ENCODE peak calls at places on chromosomes 4 and X, in five cellular contexts. One of them, this sample, is unnamed.

GRCh38 chrX:39427492-39428289 is 626.4 kb downstream of the MID1IP1 start:
- DNase-seq in GM12891: no peak
- DNase-seq in testis: no peak
- DNase-seq in A549: peak; percentile 7
- DNase-seq in HCT116: no peak
- DNase-seq in this sample: no peak

GRCh38 chr4:19905006-19905405 is 346.7 kb upstream of the SLIT2 start:
- DNase-seq in GM12891: no peak
- DNase-seq in testis: no peak
- DNase-seq in A549: no peak
- DNase-seq in HCT116: no peak
- DNase-seq in this sample: no peak

GRCh38 chrX:116873678-116874077 is 410.9 kb upstream of the CT83 start:
- DNase-seq in GM12891: no peak
- DNase-seq in testis: no peak
- DNase-seq in A549: peak; percentile 10
- DNase-seq in HCT116: no peak
- DNase-seq in this sample: no peak

GRCh38 chrX:47854474-47854873 is 17.8 kb downstream of the ZNF81 start:
- DNase-seq in GM12891: no peak
- DNase-seq in testis: peak; percentile 67
- DNase-seq in A549: no peak
- DNase-seq in HCT116: no peak
- DNase-seq in this sample: peak; percentile 21

GRCh38 chr4:153188966-153189801 is 15.1 kb upstream of the TRIM2 start:
- DNase-seq in GM12891: no peak
- DNase-seq in testis: no peak
- DNase-seq in A549: no peak
- DNase-seq in HCT116: no peak
- DNase-seq in this sample: no peak

GRCh38 chrX:1614927-1615326 is at the start of gene ASMT:
- DNase-seq in GM12891: no peak
- DNase-seq in testis: no peak
- DNase-seq in A549: no peak
- DNase-seq in HCT116: no peak
- DNase-seq in this sample: no peak

GRCh38 chrX:150643271-150643670 is 49.9 kb upstream of the MTMR1 start:
- DNase-seq in GM12891: no peak
- DNase-seq in testis: no peak
- DNase-seq in A549: no peak
- DNase-seq in HCT116: no peak
- DNase-seq in this sample: no peak

GRCh38 chr4:20916106-20916505 is 215.8 kb downstream of the PACRGL start:
- DNase-seq in GM12891: no peak
- DNase-seq in testis: no peak
- DNase-seq in A549: no peak
- DNase-seq in HCT116: no peak
- DNase-seq in this sample: no peak

GRCh38 chrX:3244955-3245354 is 101.5 kb downstream of the MXRA5 start:
- DNase-seq in GM12891: no peak
- DNase-seq in testis: no peak
- DNase-seq in A549: peak; percentile 5
- DNase-seq in HCT116: no peak
- DNase-seq in this sample: no peak

GRCh38 chrX:53290441-53291041 is 9.2 kb upstream of the IQSEC2 start:
- DNase-seq in GM12891: no peak
- DNase-seq in testis: no peak
- DNase-seq in A549: no peak
- DNase-seq in HCT116: no peak
- DNase-seq in this sample: no peak

GRCh38 chr4:29467044-29467717 is 1253.0 kb upstream of the PCDH7 start:
- DNase-seq in GM12891: no peak
- DNase-seq in testis: no peak
- DNase-seq in A549: no peak
- DNase-seq in HCT116: no peak
- DNase-seq in this sample: peak; percentile 6

GRCh38 chr4:110878992-110879391 is 256.1 kb upstream of the PITX2 start:
- DNase-seq in GM12891: no peak
- DNase-seq in testis: no peak
- DNase-seq in A549: no peak
- DNase-seq in HCT116: no peak
- DNase-seq in this sample: no peak

GRCh38 chrX:133177202-133177601 is 41.0 kb downstream of the TFDP3 start:
- DNase-seq in GM12891: no peak
- DNase-seq in testis: no peak
- DNase-seq in A549: no peak
- DNase-seq in HCT116: no peak
- DNase-seq in this sample: no peak
- TF ChIP-seq POLR2A in GM12891: no peak
- TF ChIP-seq POLR2A in testis: no peak
- TF ChIP-seq POLR2A in A549: no peak
- TF ChIP-seq POLR2A in HCT116: no peak
- TF ChIP-seq POLR2A in this sample: no peak

GRCh38 chr4:165328708-165329107 is 1.2 kb downstream of the MSMO1 start:
- DNase-seq in GM12891: no peak
- DNase-seq in testis: no peak
- DNase-seq in A549: no peak
- DNase-seq in HCT116: no peak
- DNase-seq in this sample: no peak

GRCh38 chr4:165325732-165326512 is 1.5 kb upstream of the MSMO1 start:
- DNase-seq in GM12891: no peak
- DNase-seq in testis: no peak
- DNase-seq in A549: peak; percentile 18
- DNase-seq in HCT116: peak; percentile 47
- DNase-seq in this sample: peak; percentile 53

GRCh38 chr4:165328101-165328425 is 594 bp downstream of the MSMO1 start:
- DNase-seq in GM12891: no peak
- DNase-seq in testis: no peak
- DNase-seq in A549: peak; percentile 11
- DNase-seq in HCT116: no peak
- DNase-seq in this sample: peak; percentile 31

GRCh38 chr4:165326831-165327210 is 648 bp upstream of the MSMO1 start:
- DNase-seq in GM12891: no peak
- DNase-seq in testis: peak; percentile 77
- DNase-seq in A549: no peak
- DNase-seq in HCT116: no peak
- DNase-seq in this sample: peak; percentile 58

GRCh38 chr4:165327211-165328100 is at the start of gene MSMO1:
- DNase-seq in GM12891: peak; percentile 78
- DNase-seq in testis: peak; percentile 100
- DNase-seq in A549: peak; percentile 97
- DNase-seq in HCT116: peak; percentile 98
- DNase-seq in this sample: peak; percentile 99
- TF ChIP-seq POLR2A in GM12891: peak; percentile 67
- TF ChIP-seq POLR2A in testis: peak; percentile 46
- TF ChIP-seq POLR2A in A549: peak; percentile 54
- TF ChIP-seq POLR2A in HCT116: peak; percentile 70
- TF ChIP-seq POLR2A in this sample: peak; percentile 98

DNA sequence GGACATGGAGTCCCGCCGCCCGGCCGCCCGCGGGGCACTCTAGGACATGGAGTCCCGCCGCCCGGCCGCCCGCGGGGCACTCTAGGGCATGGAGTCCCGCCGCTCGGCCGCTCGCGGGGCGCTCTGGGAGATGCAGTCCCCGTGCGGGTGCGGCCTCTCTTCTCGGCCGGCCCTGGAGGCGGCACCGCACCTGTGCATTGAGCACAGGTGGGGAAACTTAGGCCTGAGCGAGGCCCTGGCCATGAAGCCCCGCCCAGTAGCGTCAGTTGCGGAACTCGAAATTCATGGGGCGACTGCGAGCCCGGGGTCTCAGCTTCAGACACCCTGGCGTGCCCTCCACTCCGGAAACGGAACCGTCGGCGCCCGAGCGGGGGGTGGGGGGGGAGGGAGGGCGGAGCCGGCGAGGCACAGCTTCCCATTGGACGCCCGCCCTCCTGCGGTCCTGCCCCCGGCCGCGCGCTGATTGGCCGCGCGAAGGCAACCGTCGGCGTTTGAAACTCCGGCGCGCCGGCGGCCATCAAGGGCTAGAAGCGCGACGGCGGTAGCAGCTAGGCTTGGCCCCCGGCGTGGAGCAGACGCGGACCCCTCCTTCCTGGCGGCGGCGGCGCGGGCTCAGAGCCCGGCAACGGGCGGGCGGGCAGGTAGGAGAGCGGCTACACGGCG is at the start of the genes TACC3 and TMEM129:
- DNase-seq in GM12891: peak; percentile 97
- DNase-seq in testis: peak; percentile 96
- DNase-seq in A549: peak; percentile 90
- DNase-seq in HCT116: peak; percentile 96
- DNase-seq in this sample: peak; percentile 96
- TF ChIP-seq POLR2A in GM12891: no peak
- TF ChIP-seq POLR2A in testis: no peak
- TF ChIP-seq POLR2A in A549: peak; percentile 53
- TF ChIP-seq POLR2A in HCT116: peak; percentile 38
- TF ChIP-seq POLR2A in this sample: peak; percentile 37

DNA sequence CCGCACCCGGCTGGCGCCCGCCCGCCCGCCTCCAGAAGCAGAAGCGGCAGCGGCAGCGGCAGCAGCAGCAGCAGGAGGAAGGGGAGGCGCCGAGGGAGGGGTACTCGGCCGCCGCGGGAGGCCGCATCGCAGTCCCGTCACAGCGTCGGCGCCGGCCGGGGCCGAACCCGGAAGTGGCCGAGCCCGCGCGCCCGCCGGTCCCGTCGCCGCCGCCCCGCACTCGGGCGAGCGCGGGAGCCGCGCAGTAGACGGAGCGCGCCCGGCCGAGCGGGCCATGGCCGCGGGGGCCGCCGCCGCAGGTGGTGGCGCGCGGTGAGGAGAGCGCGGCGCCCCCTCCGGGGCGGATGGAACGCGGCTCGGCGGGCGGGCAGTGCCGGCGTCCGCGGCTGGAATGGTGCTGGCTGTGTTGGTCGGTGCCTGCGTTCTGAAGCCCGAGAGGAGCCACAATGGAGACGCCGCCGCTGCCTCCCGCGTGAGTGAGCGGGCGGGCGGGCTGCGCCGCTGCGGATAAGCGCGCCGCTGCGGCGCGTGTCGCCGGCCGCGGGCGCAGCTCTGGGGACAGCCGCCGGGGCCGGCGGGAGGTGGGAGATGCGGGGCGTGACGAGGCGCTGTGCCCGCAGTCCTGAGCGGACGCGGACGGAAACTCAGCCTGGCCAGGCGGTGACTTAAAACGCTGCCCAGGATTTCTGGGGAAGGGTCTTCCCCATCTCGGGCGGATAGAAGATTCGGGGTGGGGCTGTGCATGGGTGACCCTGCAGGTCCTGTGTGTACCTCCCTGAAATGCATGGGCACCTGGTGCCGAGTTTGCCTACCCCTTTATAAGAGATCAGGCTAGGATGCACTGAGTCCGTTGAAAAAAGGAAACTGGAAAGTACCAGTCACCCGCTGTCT is at the start of gene KLHL2:
- DNase-seq in GM12891: peak; percentile 83
- DNase-seq in testis: peak; percentile 86
- DNase-seq in A549: peak; percentile 55
- DNase-seq in HCT116: no peak
- DNase-seq in this sample: peak; percentile 83
- TF ChIP-seq POLR2A in GM12891: no peak
- TF ChIP-seq POLR2A in testis: no peak
- TF ChIP-seq POLR2A in A549: peak; percentile 48
- TF ChIP-seq POLR2A in HCT116: peak; percentile 66
- TF ChIP-seq POLR2A in this sample: peak; percentile 60

GRCh38 chr4:109433281-109434006 is at the start of gene SEC24B:
- DNase-seq in GM12891: peak; percentile 73
- DNase-seq in testis: peak; percentile 93
- DNase-seq in A549: peak; percentile 83
- DNase-seq in HCT116: peak; percentile 57
- DNase-seq in this sample: peak; percentile 96
- TF ChIP-seq POLR2A in GM12891: no peak
- TF ChIP-seq POLR2A in testis: no peak
- TF ChIP-seq POLR2A in A549: peak; percentile 58
- TF ChIP-seq POLR2A in HCT116: peak; percentile 67
- TF ChIP-seq POLR2A in this sample: peak; percentile 69

GRCh38 chr4:173529505-173530325 is at the start of gene HAND2:
- DNase-seq in GM12891: no peak
- DNase-seq in testis: peak; percentile 81
- DNase-seq in A549: peak; percentile 52
- DNase-seq in HCT116: no peak
- DNase-seq in this sample: peak; percentile 16

GRCh38 chr4:173527103-173527876 is 2.7 kb downstream of the HAND2 start:
- DNase-seq in GM12891: no peak
- DNase-seq in testis: no peak
- DNase-seq in A549: no peak
- DNase-seq in HCT116: no peak
- DNase-seq in this sample: no peak

GRCh38 chr4:173530326-173531062 is 465 bp upstream of the HAND2 start:
- DNase-seq in GM12891: no peak
- DNase-seq in testis: no peak
- DNase-seq in A549: no peak
- DNase-seq in HCT116: no peak
- DNase-seq in this sample: no peak

GRCh38 chr4:173526724-173527102 is 3.3 kb downstream of the HAND2 start:
- DNase-seq in GM12891: no peak
- DNase-seq in testis: no peak
- DNase-seq in A549: no peak
- DNase-seq in HCT116: no peak
- DNase-seq in this sample: no peak

GRCh38 chr4:173528378-173529321 is 1.4 kb downstream of the HAND2 start:
- DNase-seq in GM12891: no peak
- DNase-seq in testis: no peak
- DNase-seq in A549: no peak
- DNase-seq in HCT116: no peak
- DNase-seq in this sample: no peak
- TF ChIP-seq POLR2A in GM12891: no peak
- TF ChIP-seq POLR2A in testis: no peak
- TF ChIP-seq POLR2A in A549: no peak
- TF ChIP-seq POLR2A in HCT116: no peak
- TF ChIP-seq POLR2A in this sample: no peak

DNA sequence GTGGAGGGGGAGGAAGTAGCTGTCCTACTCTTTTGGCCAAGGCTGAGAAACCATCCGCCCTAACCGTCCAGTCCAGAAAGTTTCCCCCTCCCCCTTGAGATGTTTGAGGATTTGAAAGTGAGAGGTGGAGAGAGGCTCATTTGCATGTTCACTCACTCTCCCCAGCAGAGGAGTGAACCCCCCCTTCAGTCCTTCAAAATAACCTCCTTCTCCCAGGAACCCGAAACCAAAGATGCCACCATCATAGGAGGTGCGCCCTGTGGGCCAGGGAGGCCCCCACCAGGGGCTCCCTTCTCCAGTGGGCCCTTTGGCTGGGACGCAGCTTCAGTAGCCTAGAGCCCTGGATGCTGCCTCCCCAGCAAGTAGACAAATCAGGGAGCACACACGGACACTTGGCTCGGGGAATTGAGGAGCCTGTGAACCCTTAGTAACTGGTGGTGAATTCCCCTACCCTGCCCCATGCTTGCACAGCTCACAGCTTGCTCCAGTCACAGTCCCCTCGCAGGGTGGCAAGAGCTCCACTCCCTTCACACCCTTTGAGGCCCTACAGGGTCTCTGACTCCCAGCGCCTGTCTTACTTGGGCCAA is 25.6 kb downstream of the ELF4 start:
- DNase-seq in GM12891: no peak
- DNase-seq in testis: no peak
- DNase-seq in A549: no peak
- DNase-seq in HCT116: no peak
- DNase-seq in this sample: no peak
- TF ChIP-seq POLR2A in GM12891: peak; percentile 57
- TF ChIP-seq POLR2A in testis: no peak
- TF ChIP-seq POLR2A in A549: no peak
- TF ChIP-seq POLR2A in HCT116: no peak
- TF ChIP-seq POLR2A in this sample: no peak

GRCh38 chr4:146330392-146330791 is 116.1 kb downstream of the REELD1 start:
- DNase-seq in GM12891: no peak
- DNase-seq in testis: no peak
- DNase-seq in A549: no peak
- DNase-seq in HCT116: no peak
- DNase-seq in this sample: no peak
- TF ChIP-seq POLR2A in GM12891: no peak
- TF ChIP-seq POLR2A in testis: no peak
- TF ChIP-seq POLR2A in A549: no peak
- TF ChIP-seq POLR2A in HCT116: no peak
- TF ChIP-seq POLR2A in this sample: no peak

This sample was measured in erythroblast.